ENCODE peak calls at places on chromosomes 7 and 10, in five cellular contexts. Q is uterus, F is ovary, L is body of pancreas, P is tibial nerve. W is an unnamed sample.

GRCh38 chr10:120948889-120949382 is 97.8 kb downstream of the WDR11 start:
- DNase-seq in P (peak), L (peak), Q (peak), F (peak), W (no peak)

GRCh38 chr7:5222861-5223411 is 32.9 kb downstream of the WIPI2 start:
- DNase-seq in L (no peak), F (no peak), Q (no peak), P (no peak), W (no peak)

GRCh38 chr7:46627038-46627315 is 705.9 kb upstream of the IGFBP3 start:
- DNase-seq in F (no peak), Q (no peak), P (no peak), L (no peak), W (no peak)

GRCh38 chr10:49139866-49140195 is 6.0 kb upstream of the FAM170B start:
- DNase-seq in F (peak), P (no peak), L (no peak), Q (no peak), W (no peak)

GRCh38 chr10:77637986-77638765 is 568 bp upstream of the KCNMA1 start:
- DNase-seq in L (peak), P (no peak), F (peak), Q (peak), W (no peak)

GRCh38 chr10:114487815-114488536 is 83.7 kb upstream of the AFAP1L2 start:
- DNase-seq in Q (no peak), L (no peak), F (no peak), P (no peak), W (no peak)

GRCh38 chr10:32143302-32143847 is 87.2 kb upstream of the KIF5B start:
- DNase-seq in L (no peak), F (no peak), Q (no peak), P (no peak), W (no peak)

GRCh38 chr10:68955414-68955785 is 570 bp upstream of the DDX21 start:
- DNase-seq in L (no peak), F (no peak), P (no peak), Q (no peak), W (no peak)

GRCh38 chr10:96496281-96496925 is 17.3 kb downstream of the TLL2 start:
- DNase-seq in P (no peak), F (no peak), L (no peak), Q (no peak), W (no peak)

GRCh38 chr10:97608991-97609561 is 19.6 kb downstream of the C10orf62 start:
- DNase-seq in Q (no peak), L (no peak), P (no peak), F (no peak), W (no peak)

GRCh38 chr7:150955519-150956394 is 22.4 kb downstream of the KCNH2 start:
- DNase-seq in Q (peak), P (no peak), L (peak), F (peak), W (no peak)

GRCh38 chr10:124696446-124697392 is 47.5 kb downstream of the FAM53B start:
- DNase-seq in F (no peak), Q (no peak), L (no peak), P (no peak), W (no peak)

GRCh38 chr10:117541909-117542705 is 439 bp upstream of the EMX2 start:
- DNase-seq in F (peak), P (no peak), L (no peak), Q (peak), W (no peak)

GRCh38 chr10:121702351-121703320 is 104.4 kb upstream of the FGFR2 start:
- DNase-seq in F (no peak), P (no peak), L (no peak), Q (no peak), W (no peak)

GRCh38 chr10:131899116-131899690 is 1.6 kb upstream of the PPP2R2D start:
- DNase-seq in L (no peak), Q (no peak), P (no peak), F (no peak), W (no peak)

GRCh38 chr7:112414855-112415490 is 35.3 kb upstream of the IFRD1 start:
- DNase-seq in Q (no peak), F (no peak), L (no peak), P (no peak), W (no peak)

GRCh38 chr7:47460251-47460989 is 121.5 kb downstream of the TNS3 start:
- DNase-seq in L (no peak), F (no peak), P (no peak), Q (no peak), W (peak)

GRCh38 chr10:88110355-88110754 is 246.9 kb downstream of the PTEN start:
- DNase-seq in P (no peak), Q (no peak), L (no peak), F (no peak), W (no peak)

GRCh38 chr10:72322280-72323058 is 32.2 kb downstream of the DNAJB12 start:
- DNase-seq in L (no peak), P (no peak), Q (no peak), F (no peak), W (no peak)

GRCh38 chr10:38027992-38028391 is 17.5 kb downstream of the ZNF33A start:
- DNase-seq in F (no peak), L (no peak), Q (no peak), P (no peak), W (no peak)

GRCh38 chr10:44801383-44802327 is 109.5 kb upstream of the TMEM72 start:
- DNase-seq in Q (peak), P (peak), F (peak), L (peak), W (peak)

GRCh38 chr10:119246862-119247549 is 39.6 kb downstream of the GRK5 start:
- DNase-seq in L (no peak), F (no peak), Q (peak), P (peak), W (no peak)

GRCh38 chr7:19648791-19649190 is 60.0 kb downstream of the POLR1F start:
- DNase-seq in L (no peak), P (no peak), Q (no peak), F (no peak), W (no peak)

GRCh38 chr10:131025333-131025732 is 286.2 kb downstream of the TCERG1L start:
- DNase-seq in P (no peak), Q (no peak), L (no peak), F (no peak), W (peak)

GRCh38 chr7:137209151-137209822 is 134.2 kb downstream of the PTN start:
- DNase-seq in Q (no peak), L (no peak), P (no peak), F (no peak), W (no peak)

GRCh38 chr10:31242902-31243301 is 76.1 kb upstream of the ZEB1 start:
- DNase-seq in L (no peak), F (no peak), P (no peak), Q (no peak), W (no peak)

GRCh38 chr7:139931190-139932007 is 102.3 kb downstream of the TBXAS1 start:
- DNase-seq in Q (no peak), F (no peak), P (no peak), L (no peak), W (no peak)

GRCh38 chr7:138607216-138608126 is 93.7 kb downstream of the SVOPL start:
- DNase-seq in L (no peak), F (no peak), Q (no peak), P (no peak), W (no peak)

DNA sequence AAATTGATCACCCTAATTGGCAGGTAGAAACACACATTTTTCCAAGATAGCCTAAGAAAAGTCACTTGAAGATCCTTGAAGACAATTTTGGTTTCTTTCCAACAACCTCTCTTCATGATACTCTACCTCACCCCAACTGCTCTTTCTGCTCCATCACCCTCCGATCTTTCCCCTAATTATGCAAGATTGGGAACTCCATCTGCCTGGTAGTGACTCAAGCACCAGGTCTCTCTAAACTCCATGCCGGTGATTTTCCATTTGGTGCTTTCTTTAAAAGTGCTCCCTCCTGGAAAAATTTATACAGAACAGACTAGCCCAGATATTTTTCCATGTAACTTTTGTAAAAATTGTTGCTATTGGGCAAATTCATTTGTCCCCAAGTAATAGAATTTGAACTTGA is 1.1 kb upstream of the AKR1B1 start:
- DNase-seq in P (no peak), F (no peak), L (no peak), Q (no peak), W (no peak)
- H3K4me3 ChIP-seq in P (no peak), F (no peak), L (no peak), Q (no peak), W (no peak)

GRCh38 chr10:75234683-75235374 is 928 bp downstream of the COMTD1 start:
- DNase-seq in P (no peak), L (no peak), F (peak), Q (peak), W (no peak)
- TF ChIP-seq CTCF in P (no peak), L (no peak), F (peak), Q (peak), W (no peak)

DNA sequence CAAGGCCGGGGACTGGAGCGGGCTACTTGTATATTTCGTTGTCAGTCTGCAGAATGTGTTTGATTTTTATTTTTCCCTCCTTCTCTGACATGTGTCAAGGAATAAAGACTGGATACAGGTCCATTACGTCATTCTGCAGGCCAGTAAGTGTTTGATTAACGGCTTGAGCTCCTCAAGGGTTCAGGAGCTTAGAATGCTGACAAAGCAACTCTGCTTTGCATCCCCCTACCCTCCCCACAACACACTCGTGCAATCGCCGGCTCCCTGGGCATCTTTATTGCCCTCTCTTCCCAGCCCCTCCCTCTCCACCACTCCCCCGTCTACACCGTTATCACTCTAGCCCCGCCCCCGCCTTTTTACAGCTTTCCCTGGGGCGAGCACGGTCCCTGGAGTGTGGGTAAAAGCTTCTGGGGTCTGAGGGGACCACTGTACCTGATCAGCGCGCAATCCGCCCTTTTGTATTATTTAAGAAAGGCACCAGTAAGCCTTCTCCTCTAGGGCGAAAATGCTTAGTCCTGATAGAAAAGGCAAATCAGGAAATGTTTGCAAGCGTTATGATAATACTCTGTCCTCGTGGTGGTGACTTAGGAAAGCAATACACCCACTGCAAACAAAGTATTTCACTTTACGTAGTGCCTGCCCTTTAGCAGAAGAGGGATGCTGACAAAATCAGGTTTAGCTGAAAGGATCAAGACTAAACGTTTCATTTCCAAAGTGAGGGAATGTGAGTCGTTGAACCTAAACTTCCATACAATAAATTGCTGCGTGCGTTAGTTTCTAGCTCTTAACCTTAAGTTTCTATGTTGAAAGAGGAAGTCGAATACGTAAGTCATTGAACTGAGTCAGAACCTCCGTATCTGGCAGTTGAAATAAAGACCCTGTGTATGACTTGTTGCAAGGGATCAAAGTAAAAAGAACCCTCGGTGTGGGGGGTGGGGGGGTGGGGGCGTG is 1.4 kb upstream of the CREB5 start:
- DNase-seq in P (peak), Q (peak), L (peak), F (peak), W (peak)
- TF ChIP-seq POLR2A in P (peak), Q (no peak), L (no peak), F (no peak), W (no peak)

GRCh38 chr7:27170494-27170811 is 3.7 kb downstream of the HOXA10 start:
- DNase-seq in P (no peak), Q (no peak), L (no peak), F (no peak), W (no peak)
- H3K4me3 ChIP-seq in P (peak), Q (peak), L (no peak), F (peak), W (peak)

DNA sequence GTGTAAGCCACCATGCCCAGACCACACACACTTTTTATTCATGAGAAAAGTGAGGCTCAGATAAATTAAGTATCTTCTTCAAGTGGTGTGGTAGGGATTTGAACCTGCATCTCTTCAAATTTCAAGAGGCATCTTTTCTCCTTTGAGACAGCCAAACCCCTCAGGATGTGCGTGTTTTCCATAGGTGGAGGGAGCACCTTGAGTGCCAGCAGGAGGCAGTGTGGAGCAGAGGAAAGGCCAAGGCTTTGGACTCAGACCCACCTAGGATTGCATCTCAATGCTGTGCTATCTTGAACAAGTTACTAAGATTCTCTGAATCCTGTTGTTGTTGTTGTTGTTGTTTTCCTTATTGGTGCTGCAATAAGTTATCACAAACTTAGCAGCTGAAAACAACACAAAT is 40.2 kb upstream of the MYL10 start:
- DNase-seq in L (no peak), P (no peak), F (no peak), Q (no peak), W (no peak)
- TF ChIP-seq CTCF in L (no peak), P (no peak), F (no peak), Q (no peak), W (no peak)

GRCh38 chr7:44823266-44823781 is 24.6 kb downstream of the H2AZ2 start:
- DNase-seq in P (no peak), Q (no peak), L (no peak), F (no peak), W (no peak)
- TF ChIP-seq POLR2A in P (no peak), Q (no peak), L (no peak), F (no peak), W (no peak)

GRCh38 chr7:149599636-149600206 is 102.1 kb upstream of the ZNF746 start:
- DNase-seq in F (no peak), Q (no peak), P (no peak), L (no peak), W (no peak)
- H3K4me3 ChIP-seq in F (no peak), Q (no peak), P (no peak), L (no peak), W (no peak)

GRCh38 chr10:21904930-21905329 is 98.6 kb downstream of the DNAJC1 start:
- DNase-seq in L (no peak), F (no peak), P (no peak), Q (no peak), W (no peak)
- TF ChIP-seq CTCF in L (no peak), F (no peak), P (no peak), Q (no peak), W (no peak)

GRCh38 chr7:74193913-74194312 is 15.9 kb upstream of the LAT2 start:
- DNase-seq in Q (no peak), L (no peak), F (no peak), P (no peak), W (peak)

GRCh38 chr7:74193054-74193453 is 16.8 kb upstream of the LAT2 start:
- DNase-seq in F (no peak), P (no peak), L (no peak), Q (no peak), W (no peak)

GRCh38 chr7:74194686-74195085 is 15.1 kb upstream of the LAT2 start:
- DNase-seq in P (no peak), F (no peak), Q (no peak), L (no peak), W (peak)

GRCh38 chr7:74199551-74200355 is 10.1 kb upstream of the LAT2 start:
- DNase-seq in F (no peak), Q (no peak), P (no peak), L (no peak), W (no peak)

GRCh38 chr7:74197449-74198108 is 12.2 kb upstream of the LAT2 start:
- DNase-seq in Q (no peak), F (no peak), P (no peak), L (no peak), W (no peak)
- TF ChIP-seq POLR2A in Q (no peak), F (no peak), P (no peak), L (no peak), W (no peak)